ENCODE peak calls at places on chromosomes 16 and 17, in eight cellular contexts. M is activated naive CD4-positive, alpha-beta T cell; V is stimulated activated CD4-positive, alpha-beta T cell treated with anti-CD3 and anti-CD28 coated beads, Interleukin-15, amount 100 ng/mL, for 24 hours; Q is mucosa of gallbladder; R is stimulated activated naive CD8-positive, alpha-beta T cell treated with anti-CD3 and anti-CD28 coated beads, Interleukin-15, amount 100 ng/mL, for 72 hours; G is stimulated activated CD8-positive, alpha-beta memory T cell treated with anti-CD3 and anti-CD28 coated beads, Interleukin-4, amount 100 ng/mL, for 4 hours; K is hypothalamus; N is AG09309. W is an unnamed sample.

GRCh38 chr16:7313170-7313569 is 19.5 kb upstream of the RBFOX1 start:
- DNase-seq in M (no peak), V (no peak), Q (no peak), R (no peak), G (no peak), K (no peak), N (no peak), W (peak; percentile 43)

GRCh38 chr17:77254961-77255741 is 114.4 kb downstream of the SEC14L1 start:
- DNase-seq in M (no peak), V (no peak), Q (peak; percentile 85), R (no peak), G (no peak), K (no peak), N (peak; percentile 82), W (peak; percentile 68)

GRCh38 chr16:87303431-87303930 is 13.7 kb downstream of the C16orf95 start:
- DNase-seq in M (no peak), V (no peak), Q (no peak), R (no peak), G (no peak), K (no peak), N (no peak), W (no peak)

GRCh38 chr17:82222816-82223215 is 6.0 kb upstream of the SLC16A3 start:
- DNase-seq in M (no peak), V (no peak), Q (no peak), R (no peak), G (no peak), K (no peak), N (no peak), W (peak; percentile 41)

GRCh38 chr17:31582151-31582907 is 190.9 kb downstream of the RAB11FIP4 start:
- DNase-seq in M (no peak), V (no peak), Q (peak; percentile 43), R (no peak), G (no peak), K (no peak), N (no peak), W (no peak)

GRCh38 chr17:35467824-35468223 is 19.3 kb upstream of the SLFN13 start:
- DNase-seq in M (no peak), V (no peak), Q (no peak), R (no peak), G (no peak), K (no peak), N (no peak), W (no peak)

GRCh38 chr16:50627419-50627818 is 53.7 kb downstream of the SNX20 start:
- DNase-seq in M (no peak), V (peak; percentile 55), Q (peak; percentile 57), R (peak; percentile 41), G (no peak), K (no peak), N (no peak), W (peak; percentile 42)

GRCh38 chr17:60557805-60558204 is 31.8 kb upstream of the APPBP2 start:
- DNase-seq in M (no peak), V (no peak), Q (no peak), R (no peak), G (no peak), K (no peak), N (no peak), W (no peak)

GRCh38 chr17:71438631-71439146 is 682.1 kb upstream of the SOX9 start:
- DNase-seq in M (no peak), V (no peak), Q (no peak), R (no peak), G (no peak), K (no peak), N (peak; percentile 76), W (peak; percentile 56)

GRCh38 chr17:76968707-76969597 is 100.7 kb downstream of the MGAT5B start:
- DNase-seq in M (no peak), V (peak; percentile 68), Q (peak; percentile 23), R (peak; percentile 68), G (no peak), K (no peak), N (no peak), W (peak; percentile 84)

GRCh38 chr16:66069576-66069975 is 296.9 kb upstream of the CDH5 start:
- DNase-seq in M (no peak), V (no peak), Q (no peak), R (no peak), G (no peak), K (no peak), N (no peak), W (no peak)

GRCh38 chr16:29313559-29313887 is 93.0 kb downstream of the NPIPB11 start:
- DNase-seq in M (no peak), V (no peak), Q (no peak), R (no peak), G (no peak), K (no peak), N (no peak), W (no peak)

GRCh38 chr16:68901910-68902309 is 58.6 kb downstream of the TANGO6 start:
- DNase-seq in M (no peak), V (no peak), Q (no peak), R (no peak), G (no peak), K (no peak), N (peak; percentile 46), W (no peak)

GRCh38 chr17:17690156-17690737 is 9.0 kb downstream of the RAI1 start:
- DNase-seq in M (no peak), V (no peak), Q (no peak), R (no peak), G (no peak), K (no peak), N (no peak), W (no peak)

GRCh38 chr17:82559779-82560642 is 40.5 kb downstream of the FOXK2 start:
- DNase-seq in M (no peak), V (no peak), Q (no peak), R (no peak), G (no peak), K (no peak), N (no peak), W (no peak)

GRCh38 chr17:32861979-32862378 is 14.9 kb downstream of the MYO1D start:
- DNase-seq in M (no peak), V (no peak), Q (no peak), R (no peak), G (no peak), K (no peak), N (no peak), W (no peak)

GRCh38 chr16:61580579-61580978 is 455.7 kb downstream of the CDH8 start:
- DNase-seq in M (no peak), V (no peak), Q (no peak), R (no peak), G (no peak), K (no peak), N (no peak), W (no peak)

GRCh38 chr17:48559609-48560451 is 14.9 kb upstream of the HOXB2 start:
- DNase-seq in M (no peak), V (no peak), Q (no peak), R (no peak), G (no peak), K (no peak), N (no peak), W (no peak)

GRCh38 chr17:3004925-3005324 is 58.5 kb downstream of the OR1D5 start:
- DNase-seq in M (no peak), V (no peak), Q (no peak), R (no peak), G (no peak), K (no peak), N (no peak), W (peak; percentile 62)

GRCh38 chr16:54928421-54929089 is 2.1 kb upstream of the IRX5 start:
- DNase-seq in M (no peak), V (peak; percentile 59), Q (no peak), R (peak; percentile 63), G (no peak), K (peak; percentile 69), N (no peak), W (peak; percentile 80)